ENCODE peak calls at places on chromosomes 3 and 15, in six cellular contexts. F, V, Y, H, I and P are unnamed samples.

GRCh38 chr3:56771376-56771775 is 30.4 kb downstream of the ARHGEF3 start:
- DNase-seq in F (no peak), V (no peak), Y (no peak), H (no peak), I (no peak), P (no peak)

GRCh38 chr3:189123595-189124387 is 48.0 kb upstream of the TPRG1 start:
- DNase-seq in F (no peak), V (no peak), Y (peak; percentile 55), H (no peak), I (no peak), P (no peak)

GRCh38 chr3:36366308-36366707 is 14.0 kb upstream of the STAC start:
- DNase-seq in F (no peak), V (no peak), Y (no peak), H (no peak), I (no peak), P (no peak)

GRCh38 chr15:43777293-43777819 is 590 bp upstream of the ELL3 start:
- DNase-seq in F (no peak), V (peak; percentile 87), Y (peak; percentile 75), H (no peak), I (peak; percentile 78), P (peak; percentile 77)

GRCh38 chr15:74958908-74959642 is 2.5 kb upstream of the RPP25 start:
- DNase-seq in F (no peak), V (no peak), Y (no peak), H (no peak), I (no peak), P (no peak)

GRCh38 chr3:138875754-138876664 is 41.3 kb upstream of the PIK3CB start:
- DNase-seq in F (no peak), V (no peak), Y (peak; percentile 57), H (no peak), I (no peak), P (no peak)

GRCh38 chr15:79243723-79244122 is 38.8 kb upstream of the ANKRD34C start:
- DNase-seq in F (no peak), V (no peak), Y (no peak), H (no peak), I (no peak), P (no peak)

GRCh38 chr3:168443967-168444366 is 348.2 kb upstream of the GOLIM4 start:
- DNase-seq in F (no peak), V (no peak), Y (no peak), H (no peak), I (no peak), P (no peak)

GRCh38 chr3:23344886-23345285 is 141.8 kb downstream of the UBE2E2 start:
- DNase-seq in F (no peak), V (no peak), Y (no peak), H (no peak), I (no peak), P (no peak)

GRCh38 chr3:194481103-194481502 is 5.7 kb downstream of the ATP13A3 start:
- DNase-seq in F (peak; percentile 45), V (no peak), Y (peak; percentile 80), H (no peak), I (no peak), P (no peak)

GRCh38 chr3:31503456-31503855 is 29.3 kb upstream of the STT3B start:
- DNase-seq in F (peak; percentile 5), V (no peak), Y (no peak), H (no peak), I (no peak), P (no peak)

GRCh38 chr3:171860830-171861535 is 17.8 kb downstream of the TMEM212 start:
- DNase-seq in F (no peak), V (peak; percentile 49), Y (peak; percentile 97), H (no peak), I (no peak), P (no peak)

GRCh38 chr3:171186817-171187216 is 160.3 kb upstream of the SLC2A2 start:
- DNase-seq in F (no peak), V (no peak), Y (no peak), H (no peak), I (no peak), P (no peak)

GRCh38 chr3:24365168-24365567 is 129.5 kb downstream of the THRB start:
- DNase-seq in F (peak; percentile 91), V (peak; percentile 72), Y (peak; percentile 84), H (peak; percentile 60), I (no peak), P (no peak)

GRCh38 chr3:16305121-16305541 is 40.1 kb downstream of the OXNAD1 start:
- DNase-seq in F (no peak), V (no peak), Y (no peak), H (no peak), I (no peak), P (no peak)

GRCh38 chr15:23690450-23690852 is 3.3 kb upstream of the NDN start:
- DNase-seq in F (no peak), V (peak; percentile 57), Y (peak; percentile 48), H (no peak), I (no peak), P (no peak)

GRCh38 chr3:107973152-107973551 is 117.7 kb downstream of the CD47 start:
- DNase-seq in F (peak; percentile 51), V (no peak), Y (no peak), H (no peak), I (no peak), P (no peak)

GRCh38 chr15:29159771-29160455 is 109.7 kb downstream of the NSMCE3 start:
- DNase-seq in F (no peak), V (no peak), Y (no peak), H (no peak), I (no peak), P (no peak)

GRCh38 chr15:96334705-96335428 is 4.4 kb downstream of the NR2F2 start:
- DNase-seq in F (no peak), V (no peak), Y (no peak), H (no peak), I (no peak), P (no peak)

GRCh38 chr15:95958417-95958816 is 372.1 kb upstream of the NR2F2 start:
- DNase-seq in F (no peak), V (no peak), Y (no peak), H (no peak), I (no peak), P (no peak)

GRCh38 chr15:99213187-99213811 is 36.1 kb downstream of the TTC23 start:
- DNase-seq in F (peak; percentile 37), V (peak; percentile 86), Y (peak; percentile 79), H (peak; percentile 46), I (peak; percentile 4), P (peak; percentile 44)

GRCh38 chr15:51672100-51672731 is 9.1 kb upstream of the SCG3 start:
- DNase-seq in F (no peak), V (no peak), Y (no peak), H (no peak), I (no peak), P (no peak)

GRCh38 chr15:89428246-89428645 is 68.1 kb downstream of the RHCG start:
- DNase-seq in F (no peak), V (no peak), Y (no peak), H (no peak), I (no peak), P (no peak)
- H3K4me3 ChIP-seq in F (no peak overlapping the region), V (no peak overlapping the region), Y (no peak overlapping the region), H (no peak overlapping the region), I (no peak overlapping the region), P (no peak overlapping the region)

DNA sequence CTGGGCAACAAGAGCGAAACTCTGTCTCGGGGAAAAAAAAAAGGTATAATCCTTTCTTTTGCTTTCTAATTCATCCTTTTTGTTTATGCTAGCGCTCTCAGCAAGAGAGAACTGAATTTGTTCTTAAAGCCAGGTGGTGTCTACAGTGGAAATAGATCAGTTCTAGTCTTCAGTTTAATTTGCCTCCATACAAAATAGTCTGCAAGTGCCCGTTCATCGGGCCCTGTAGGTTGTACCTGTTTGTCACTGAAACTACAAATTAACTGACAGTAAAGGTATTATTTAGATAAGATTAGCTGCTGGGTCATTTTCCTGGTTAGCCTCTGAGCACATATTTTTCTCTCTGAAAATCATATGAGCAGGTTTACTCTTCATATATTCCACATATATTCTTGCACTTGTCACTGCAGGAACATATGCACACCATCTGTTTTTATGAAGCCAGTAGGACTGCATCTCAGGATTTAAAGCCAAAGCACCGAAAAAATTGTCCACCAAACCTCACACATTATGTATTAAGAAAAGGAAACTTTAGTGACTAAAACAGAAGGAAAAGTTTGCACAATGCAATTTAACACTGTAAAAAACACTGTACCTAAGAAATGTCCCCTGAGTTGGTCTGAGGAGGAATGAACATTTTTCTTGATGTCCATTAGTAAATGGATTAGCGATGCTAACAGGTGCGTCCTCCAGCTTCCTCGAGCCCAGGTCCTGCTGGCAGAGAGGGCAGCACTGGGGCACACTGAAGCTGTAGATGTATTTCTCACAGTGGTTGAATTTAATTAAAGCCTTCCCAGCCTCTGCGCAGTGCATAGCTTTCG is 437 bp downstream of the MKRN2OS start:
- DNase-seq in F (no peak), V (no peak), Y (no peak), H (no peak), I (no peak), P (no peak)
- H3K4me3 ChIP-seq in F (peak overlapping the region; percentile 57), V (no peak overlapping the region), Y (no peak overlapping the region), H (no peak overlapping the region), I (no peak overlapping the region), P (no peak overlapping the region)

DNA sequence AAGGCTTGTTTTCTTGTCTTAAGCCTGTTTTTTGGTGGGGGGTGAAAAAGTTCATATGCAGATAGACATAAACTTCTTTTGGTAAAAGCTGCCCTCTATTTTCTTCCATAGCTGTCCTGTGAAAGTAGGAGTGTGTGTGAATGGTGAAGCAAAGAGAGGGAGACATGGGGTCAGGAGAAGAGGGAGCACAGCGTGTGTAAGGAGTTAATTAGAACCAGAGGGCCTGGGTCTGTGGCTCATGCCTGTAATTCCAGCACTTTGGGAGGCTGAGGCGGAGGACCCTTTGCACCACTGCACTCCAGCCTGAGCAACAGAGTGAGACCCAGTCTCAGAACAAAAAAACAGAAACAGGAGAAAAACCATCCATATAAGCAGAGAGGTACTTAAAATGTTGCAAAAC is 16.2 kb upstream of the CCNL1 start:
- DNase-seq in F (no peak), V (no peak), Y (peak; percentile 50), H (no peak), I (no peak), P (no peak)
- H3K4me3 ChIP-seq in F (peak overlapping the region; percentile 97), V (peak overlapping the region; percentile 82), Y (peak overlapping the region; percentile 76), H (peak overlapping the region; percentile 83), I (peak overlapping the region; percentile 86), P (peak overlapping the region; percentile 74)

DNA sequence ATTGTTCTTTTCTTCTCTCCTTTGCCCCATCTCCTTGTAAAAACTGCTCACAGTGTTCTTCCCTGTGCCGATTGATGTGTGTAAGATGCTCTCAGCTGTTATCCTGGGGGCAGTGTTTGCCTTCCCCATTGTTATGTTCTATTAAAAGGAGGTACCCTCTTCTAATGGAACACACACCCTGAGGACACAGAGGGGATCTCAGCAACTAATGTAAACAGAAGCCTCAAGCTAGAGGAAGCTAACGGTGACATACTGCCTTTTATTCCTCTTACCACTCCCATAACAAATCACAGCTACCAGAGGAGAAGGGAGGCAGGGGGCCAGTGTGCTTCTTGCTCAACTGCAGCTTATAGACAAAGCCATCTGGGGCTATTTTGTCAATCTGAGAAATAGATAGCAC is 2.2 kb downstream of the TAGLN3 start:
- DNase-seq in F (no peak), V (no peak), Y (no peak), H (no peak), I (no peak), P (no peak)
- H3K4me3 ChIP-seq in F (no peak overlapping the region), V (no peak overlapping the region), Y (no peak overlapping the region), H (no peak overlapping the region), I (no peak overlapping the region), P (no peak overlapping the region)

GRCh38 chr3:20060924-20061323 is 20.7 kb downstream of the KAT2B start:
- DNase-seq in F (peak; percentile 84), V (no peak), Y (peak; percentile 78), H (no peak), I (no peak), P (no peak)
- H3K4me3 ChIP-seq in F (no peak overlapping the region), V (no peak overlapping the region), Y (peak overlapping the region; percentile 27), H (peak overlapping the region; percentile 57), I (no peak overlapping the region), P (no peak overlapping the region)

GRCh38 chr15:64892850-64893403 is 18.8 kb upstream of the ANKDD1A start:
- DNase-seq in F (no peak), V (peak; percentile 49), Y (no peak), H (no peak), I (peak; percentile 45), P (no peak)
- H3K4me3 ChIP-seq in F (no peak overlapping the region), V (no peak overlapping the region), Y (no peak overlapping the region), H (no peak overlapping the region), I (peak overlapping the region; percentile 65), P (no peak overlapping the region)